ENCODE peak calls at places on chromosomes 7 and 10, in four cellular contexts. U is GM12878, G is WTC11, H is K562. O is an unnamed sample.

GRCh38 chr7:134645935-134646334 is 718 bp upstream of the BPGM start:
- DNase-seq in U (no peak), G (no peak), H (peak), O (no peak)

GRCh38 chr10:77983384-77984341 is 45.7 kb downstream of the POLR3A start:
- DNase-seq in U (no peak), G (no peak), H (no peak), O (no peak)

GRCh38 chr10:94397549-94398370 is 4.6 kb upstream of the TBC1D12 start:
- DNase-seq in U (no peak), G (no peak), H (peak), O (peak)

GRCh38 chr7:2583798-2584580 is 25.2 kb downstream of the IQCE start:
- DNase-seq in U (no peak), G (no peak), H (no peak), O (no peak)

GRCh38 chr10:60089095-60089494 is 182.7 kb upstream of the CCDC6 start:
- DNase-seq in U (no peak), G (no peak), H (no peak), O (peak)

GRCh38 chr7:135206887-135207738 is 4.2 kb downstream of the WDR91 start:
- DNase-seq in U (peak), G (no peak), H (no peak), O (no peak)

GRCh38 chr10:62036186-62037081 is 134.9 kb downstream of the ARID5B start:
- DNase-seq in U (no peak), G (no peak), H (no peak), O (no peak)

GRCh38 chr7:26515462-26515861 is 223.8 kb downstream of the SNX10 start:
- DNase-seq in U (no peak), G (no peak), H (no peak), O (no peak)

GRCh38 chr7:96004598-96004997 is 232.2 kb downstream of the DYNC1I1 start:
- DNase-seq in U (no peak), G (no peak), H (no peak), O (no peak)

GRCh38 chr10:97291357-97292096 is 910 bp downstream of the ARHGAP19 start:
- DNase-seq in U (no peak), G (no peak), H (no peak), O (no peak)

GRCh38 chr10:74813860-74814259 is 12.5 kb upstream of the KAT6B start:
- DNase-seq in U (no peak), G (no peak), H (no peak), O (no peak)
- TF ChIP-seq ETV6 in U (no peak), G (no peak), H (no peak), O (no peak)

GRCh38 chr10:43417950-43418768 is 9.2 kb upstream of the HNRNPF start:
- DNase-seq in U (peak), G (no peak), H (peak), O (peak)
- TF ChIP-seq ETV6 in U (peak), G (no peak), H (no peak), O (no peak)

GRCh38 chr10:104028146-104028545 is 57.5 kb downstream of the COL17A1 start:
- DNase-seq in U (no peak), G (peak), H (no peak), O (peak)
- TF ChIP-seq ETV6 in U (no peak), G (no peak), H (no peak), O (no peak)

DNA sequence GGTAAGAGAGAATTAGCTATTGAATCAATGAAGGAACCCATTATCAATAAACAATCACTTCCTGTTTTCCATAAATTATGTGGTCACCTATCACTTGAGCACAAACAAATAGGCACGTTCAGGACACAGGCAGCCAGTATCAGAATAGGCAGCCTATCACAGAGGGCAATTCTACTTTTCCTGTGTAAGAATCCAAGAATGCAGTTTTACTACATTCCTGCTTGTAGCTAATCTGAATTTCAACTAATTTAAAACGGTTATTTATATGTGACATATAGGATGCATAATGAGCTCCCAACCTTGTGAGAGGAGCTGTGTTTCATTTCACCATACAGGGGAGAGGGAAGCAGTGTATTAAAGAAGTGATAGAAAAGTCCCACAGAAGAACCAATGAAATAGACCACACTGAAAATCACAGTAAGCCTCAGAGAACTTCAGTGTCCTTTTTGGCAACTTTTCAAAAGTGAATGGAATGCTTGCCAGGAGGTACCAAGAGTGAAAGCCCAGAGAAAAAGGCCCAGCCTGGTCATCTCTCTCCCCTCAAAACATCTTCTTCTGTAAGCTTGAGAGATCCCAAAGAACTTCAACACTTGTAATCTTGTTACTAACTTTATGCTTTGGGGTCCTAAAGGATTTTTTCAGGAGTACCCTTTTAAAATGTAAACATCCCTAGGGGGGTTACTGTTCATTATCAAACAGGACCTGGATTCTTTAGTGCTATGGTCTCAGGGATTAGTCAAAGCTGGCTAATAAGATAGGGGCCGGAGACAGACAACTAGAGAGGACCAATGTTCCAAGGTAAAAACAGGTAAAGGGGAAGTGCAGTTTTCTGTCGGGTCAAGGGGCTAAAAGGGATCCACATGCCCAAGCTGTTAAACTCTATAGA is 1.3 kb downstream of the IMMP2L start:
- DNase-seq in U (no peak), G (no peak), H (no peak), O (peak)
- TF ChIP-seq ETV6 in U (no peak), G (no peak), H (no peak), O (no peak)